ENCODE peak calls at places on chromosome 21, in ten cellular contexts. O is A172, I is choroid plexus epithelial cell, L is mesendoderm, Y is glomerular endothelial cell, R is Daoy, Z is activated T-cell treated with anti-CD3 and anti-CD28 coated beads for 1 hour, S is mesothelial cell of epicardium, V is fibroblast of lung, U is H9. P is an unnamed sample.

GRCh38 chr21:45142469-45142868 is 68.1 kb downstream of the ADARB1 start:
- DNase-seq in O (peak), I (peak), L (no peak), Y (no peak), R (peak), Z (no peak), S (no peak), V (peak), U (no peak), P (peak)

GRCh38 chr21:35925497-35925896 is 134.8 kb downstream of the SETD4 start:
- DNase-seq in O (peak), I (no peak), L (no peak), Y (peak), R (peak), Z (no peak), S (no peak), V (peak), U (no peak), P (peak)

GRCh38 chr21:40902993-40903392 is 56.0 kb upstream of the DSCAM start:
- DNase-seq in O (no peak), I (no peak), L (peak), Y (no peak), R (no peak), Z (no peak), S (no peak), V (no peak), U (no peak), P (no peak)

GRCh38 chr21:38699048-38699447 is 106.7 kb upstream of the ETS2 start:
- DNase-seq in O (no peak), I (peak), L (peak), Y (no peak), R (peak), Z (no peak), S (no peak), V (no peak), U (peak), P (no peak)

GRCh38 chr21:44464351-44464750 is 9.0 kb downstream of the LRRC3 start:
- DNase-seq in O (no peak), I (no peak), L (no peak), Y (no peak), R (no peak), Z (no peak), S (no peak), V (no peak), U (no peak), P (no peak)

GRCh38 chr21:42161957-42162681 is 56.8 kb upstream of the ABCG1 start:
- DNase-seq in O (peak), I (no peak), L (peak), Y (no peak), R (no peak), Z (no peak), S (no peak), V (peak), U (peak), P (no peak)

GRCh38 chr21:29376556-29376955 is 77.8 kb downstream of the BACH1 start:
- DNase-seq in O (peak), I (peak), L (peak), Y (no peak), R (peak), Z (peak), S (no peak), V (no peak), U (peak), P (no peak)

GRCh38 chr21:38280446-38280845 is 23.7 kb downstream of the KCNJ15 start:
- DNase-seq in O (no peak), I (peak), L (no peak), Y (no peak), R (no peak), Z (no peak), S (no peak), V (peak), U (no peak), P (no peak)

GRCh38 chr21:39527664-39528381 is 76.1 kb downstream of the SH3BGR start:
- DNase-seq in O (no peak), I (no peak), L (no peak), Y (no peak), R (no peak), Z (no peak), S (no peak), V (no peak), U (no peak), P (peak)

GRCh38 chr21:25573409-25574206 is 33.7 kb downstream of the MRPL39 start:
- DNase-seq in O (peak), I (peak), L (peak), Y (peak), R (peak), Z (no peak), S (no peak), V (peak), U (no peak), P (peak)

P was measured in renal cortical epithelial cell.